ENCODE peak calls at places on chromosomes 5 and 9, in seven cellular contexts. N is AG04450; E is cardiac muscle cell; A is NB4; I is left lung; W is A549; M is CD8-positive, alpha-beta T cell. F is an unnamed sample.

GRCh38 chr9:100099722-100100042 is 639 bp downstream of the INVS start:
- DNase-seq in E (no peak), W (no peak), A (no peak), N (no peak), M (no peak), I (peak; percentile 60), F (no peak)

GRCh38 chr9:107226431-107226830 is 56.6 kb upstream of the RAD23B start:
- DNase-seq in W (peak; percentile 25), A (peak; percentile 22), E (no peak), N (no peak), M (no peak), I (no peak), F (no peak)

GRCh38 chr9:7094052-7094451 is 336.3 kb downstream of the KDM4C start:
- DNase-seq in W (peak; percentile 12), M (no peak), E (peak; percentile 33), N (no peak), A (no peak), I (no peak), F (no peak)

GRCh38 chr9:124392855-124393460 is 22.3 kb downstream of the PSMB7 start:
- DNase-seq in A (peak; percentile 80), I (no peak), W (peak; percentile 87), M (no peak), E (peak; percentile 55), N (peak; percentile 65), F (peak; percentile 72)

GRCh38 chr9:98864257-98865180 is 57.0 kb downstream of the GALNT12 start:
- DNase-seq in A (no peak), M (no peak), E (peak; percentile 63), N (no peak), W (no peak), I (no peak), F (peak; percentile 67)

GRCh38 chr9:110028281-110029075 is 179.5 kb downstream of the C9orf152 start:
- DNase-seq in I (no peak), E (peak; percentile 54), M (no peak), N (no peak), A (no peak), W (no peak), F (no peak)

GRCh38 chr5:69217154-69217731 is 17.4 kb upstream of the CDK7 start:
- DNase-seq in I (no peak), A (peak; percentile 14), E (no peak), W (no peak), N (no peak), M (peak; percentile 96), F (no peak)

GRCh38 chr5:35202319-35203111 is 27.8 kb downstream of the PRLR start:
- DNase-seq in W (peak; percentile 58), M (no peak), I (no peak), E (peak; percentile 57), A (peak; percentile 64), N (no peak), F (peak; percentile 14)

GRCh38 chr5:5483880-5484595 is 61.6 kb downstream of the ICE1 start:
- DNase-seq in N (no peak), I (no peak), E (peak; percentile 57), M (no peak), A (no peak), W (no peak), F (peak; percentile 39)

GRCh38 chr5:87258507-87258906 is 9.2 kb upstream of the RASA1 start:
- DNase-seq in E (no peak), A (no peak), N (no peak), M (no peak), W (no peak), I (no peak), F (no peak)

GRCh38 chr5:106894964-106895363 is 775.8 kb downstream of the EFNA5 start:
- DNase-seq in I (no peak), N (no peak), W (no peak), M (no peak), E (peak; percentile 27), A (peak; percentile 64), F (peak; percentile 35)

GRCh38 chr5:19258686-19259085 is 729.3 kb downstream of the CDH18 start:
- DNase-seq in E (no peak), I (no peak), N (no peak), W (no peak), A (no peak), M (no peak), F (no peak)

GRCh38 chr5:32109236-32109635 is 64.9 kb downstream of the GOLPH3 start:
- DNase-seq in A (no peak), I (no peak), N (no peak), M (no peak), E (peak; percentile 41), W (no peak), F (no peak)

GRCh38 chr5:94928891-94929290 is 310.4 kb downstream of the SLF1 start:
- DNase-seq in E (peak; percentile 10), I (no peak), A (no peak), W (no peak), N (no peak), M (no peak), F (peak; percentile 21)

GRCh38 chr5:531749-532315 is 7.6 kb upstream of the SLC9A3 start:
- DNase-seq in E (no peak), W (no peak), N (no peak), I (no peak), M (no peak), A (no peak), F (no peak)

GRCh38 chr5:30040483-30041116 is 1152.9 kb upstream of the CDH6 start:
- DNase-seq in I (no peak), M (no peak), E (peak; percentile 76), N (no peak), W (peak; percentile 79), A (peak; percentile 79), F (peak; percentile 6)

GRCh38 chr5:168991311-168991710 is 309.6 kb downstream of the SLIT3 start:
- DNase-seq in M (no peak), E (no peak), W (peak; percentile 22), I (no peak), N (no peak), A (no peak), F (no peak)

GRCh38 chr5:159458217-159458711 is 128.0 kb upstream of the IL12B start:
- DNase-seq in N (no peak), E (no peak), W (no peak), I (no peak), A (peak; percentile 15), M (no peak), F (no peak)

GRCh38 chr5:120999550-120999949 is 535.5 kb downstream of the PRR16 start:
- DNase-seq in M (no peak), E (no peak), I (no peak), N (no peak), W (no peak), A (no peak), F (no peak)

GRCh38 chr9:113546566-113546965 is 83.0 kb downstream of the RGS3 start:
- DNase-seq in W (no peak), N (no peak), I (peak; percentile 16), M (no peak), E (no peak), A (no peak), F (no peak)

DNA sequence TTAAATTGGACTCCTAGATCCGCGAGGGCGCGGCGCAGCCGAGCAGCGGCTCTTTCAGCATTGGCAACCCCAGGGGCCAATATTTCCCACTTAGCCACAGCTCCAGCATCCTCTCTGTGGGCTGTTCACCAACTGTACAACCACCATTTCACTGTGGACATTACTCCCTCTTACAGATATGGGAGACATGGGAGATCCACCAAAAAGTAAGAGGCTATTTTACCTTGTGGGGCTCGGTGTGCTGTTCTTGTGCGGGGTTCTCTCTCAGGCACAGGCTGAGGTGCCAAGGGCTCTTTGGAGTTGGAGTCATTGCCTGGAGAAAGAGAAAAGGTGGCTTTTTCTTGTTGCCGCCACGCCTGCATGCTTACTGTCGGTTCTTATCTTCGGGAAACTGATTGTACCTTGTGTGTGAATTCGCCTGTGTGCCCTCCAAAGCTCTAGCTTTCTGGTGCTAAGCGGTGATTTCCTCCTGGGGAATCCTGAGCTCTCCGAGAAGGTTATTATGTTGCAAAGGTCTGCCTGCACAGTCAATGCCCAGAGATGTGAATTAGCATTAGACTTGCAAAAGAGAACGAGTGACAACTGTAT is 340 bp downstream of the ISL1 start:
- DNase-seq in M (no peak), A (no peak), E (no peak), W (no peak), I (no peak), N (no peak), F (no peak)
- H3K4me3 ChIP-seq in M (no peak overlapping the region), A (no peak overlapping the region), E (peak overlapping the region; percentile 81), W (peak overlapping the region; percentile 43), I (peak overlapping the region; percentile 27), N (peak overlapping the region; percentile 25), F (peak overlapping the region; percentile 57)

GRCh38 chr5:136042156-136042555 is 13.4 kb downstream of the TGFBI start:
- DNase-seq in E (no peak), M (no peak), A (no peak), N (no peak), W (no peak), I (no peak), F (no peak)
- H3K4me3 ChIP-seq in E (no peak overlapping the region), M (no peak overlapping the region), A (no peak overlapping the region), N (no peak overlapping the region), W (no peak overlapping the region), I (no peak overlapping the region), F (no peak overlapping the region)

DNA sequence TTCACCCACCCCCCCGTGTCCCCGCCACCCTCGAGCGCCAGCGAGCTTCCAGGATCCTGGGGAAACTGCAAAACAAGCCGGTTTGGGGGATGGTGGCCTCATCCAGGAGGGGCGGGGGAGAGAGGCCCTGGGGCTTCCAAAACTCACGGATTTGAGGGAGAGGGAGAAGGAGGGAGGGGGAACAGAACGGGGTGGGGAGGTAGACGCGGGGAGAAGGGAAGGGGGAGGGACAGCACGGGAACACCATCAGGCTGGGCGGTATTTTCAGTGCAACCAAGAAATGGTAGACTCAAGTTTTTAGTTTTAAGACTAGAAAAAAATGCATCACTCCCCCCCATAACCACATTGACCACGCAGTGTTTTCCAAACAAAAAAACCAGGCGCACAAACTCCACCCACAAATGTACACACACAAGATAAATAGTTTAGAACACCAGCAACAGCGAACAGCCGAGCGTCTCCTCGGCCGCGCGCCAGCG is 1.4 kb downstream of the NRARP start:
- DNase-seq in A (peak; percentile 56), M (no peak), N (no peak), E (no peak), I (no peak), W (peak; percentile 73), F (no peak)
- H3K4me3 ChIP-seq in A (peak overlapping the region; percentile 55), M (peak overlapping the region; percentile 43), N (peak overlapping the region; percentile 40), E (peak overlapping the region; percentile 60), I (peak overlapping the region; percentile 34), W (peak overlapping the region; percentile 49), F (peak overlapping the region; percentile 37)

GRCh38 chr9:95449016-95449415 is 67.8 kb downstream of the PTCH1 start:
- DNase-seq in A (no peak), E (no peak), W (no peak), N (no peak), M (no peak), I (no peak), F (no peak)
- H3K4me3 ChIP-seq in A (no peak overlapping the region), E (no peak overlapping the region), W (no peak overlapping the region), N (no peak overlapping the region), M (no peak overlapping the region), I (no peak overlapping the region), F (no peak overlapping the region)

DNA sequence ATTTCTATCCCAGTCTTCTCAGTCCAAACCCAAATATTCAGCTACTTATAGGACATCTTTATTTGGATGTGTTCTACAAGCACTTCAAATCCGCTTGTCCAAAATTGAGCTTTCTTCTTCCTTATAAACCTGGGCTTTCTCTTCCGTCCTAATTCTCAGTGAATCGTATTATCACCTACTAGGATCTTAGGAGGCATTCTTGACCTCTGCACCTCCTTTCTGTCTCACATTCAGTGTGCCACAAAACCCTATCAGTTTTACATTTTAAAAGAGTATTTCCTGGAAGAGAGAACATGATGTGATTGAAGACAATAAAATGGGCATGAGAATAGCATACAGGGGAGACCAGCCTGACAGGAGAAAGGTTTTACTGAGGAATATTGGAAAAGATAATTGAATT is 16.8 kb upstream of the GNE start:
- DNase-seq in W (no peak), M (no peak), A (no peak), N (no peak), I (no peak), E (no peak), F (no peak)
- H3K4me3 ChIP-seq in W (no peak overlapping the region), M (no peak overlapping the region), A (no peak overlapping the region), N (no peak overlapping the region), I (no peak overlapping the region), E (no peak overlapping the region), F (no peak overlapping the region)

GRCh38 chr5:73215891-73216610 is 43.1 kb downstream of the TMEM174 start:
- DNase-seq in A (peak; percentile 65), M (peak; percentile 42), I (peak; percentile 68), E (peak; percentile 75), W (peak; percentile 89), N (peak; percentile 38), F (no peak)
- H3K4me3 ChIP-seq in A (no peak overlapping the region), M (peak overlapping the region; percentile 39), I (no peak overlapping the region), E (peak overlapping the region; percentile 31), W (peak overlapping the region; percentile 47), N (peak overlapping the region; percentile 62), F (peak overlapping the region; percentile 47)